ENCODE peak calls at places on chromosome 22, in five cellular contexts. G is GM12891, R is SK-N-SH, I is GM12878, Q is HepG2. A is an unnamed sample.
A peak's percentile ranks its signal among the peaks of the same experiment; 100 is the strongest.

GRCh38 chr22:42692239-42693054 is 28.2 kb downstream of the A4GALT start:
- DNase-seq in G (peak; percentile 74), R (no peak), I (no peak), Q (no peak), A (peak; percentile 64)

GRCh38 chr22:42156121-42156520 is 25.5 kb upstream of the CYP2D6 start:
- DNase-seq in G (no peak), R (no peak), I (no peak), Q (no peak), A (no peak)

GRCh38 chr22:29451863-29452262 is 13.5 kb downstream of the RFPL1 start:
- DNase-seq in G (no peak), R (no peak), I (no peak), Q (no peak), A (no peak)

GRCh38 chr22:42969348-42969975 is 45.5 kb downstream of the PACSIN2 start:
- DNase-seq in G (no peak), R (no peak), I (no peak), Q (no peak), A (no peak)

GRCh38 chr22:42425989-42426355 is 6.2 kb downstream of the NFAM1 start:
- DNase-seq in G (no peak), R (no peak), I (no peak), Q (no peak), A (no peak)

GRCh38 chr22:22387386-22387736 is 121.2 kb downstream of the ZNF280B start:
- DNase-seq in G (no peak), R (no peak), I (no peak), Q (no peak), A (no peak)

GRCh38 chr22:24355574-24355973 is 71.8 kb upstream of the ADORA2A start:
- DNase-seq in G (no peak), R (no peak), I (no peak), Q (no peak), A (no peak)

GRCh38 chr22:24214467-24215285 is 30.2 kb downstream of the GGT5 start:
- DNase-seq in G (no peak), R (peak; percentile 4), I (no peak), Q (no peak), A (no peak)

GRCh38 chr22:24871611-24872205 is 65.7 kb downstream of the SGSM1 start:
- DNase-seq in G (no peak), R (no peak), I (no peak), Q (no peak), A (no peak)

GRCh38 chr22:36405671-36406070 is 17.9 kb upstream of the MYH9 start:
- DNase-seq in G (no peak), R (no peak), I (no peak), Q (no peak), A (no peak)

GRCh38 chr22:42684462-42685195 is 35.4 kb upstream of the CYB5R3 start:
- DNase-seq in G (no peak), R (no peak), I (no peak), Q (no peak), A (no peak)

GRCh38 chr22:35835998-35836691 is 118.5 kb downstream of the APOL5 start:
- DNase-seq in G (no peak), R (peak; percentile 51), I (no peak), Q (peak; percentile 71), A (no peak)

GRCh38 chr22:23829845-23830372 is 8.9 kb downstream of the DERL3 start:
- DNase-seq in G (no peak), R (peak; percentile 35), I (no peak), Q (no peak), A (no peak)

GRCh38 chr22:34917239-34917638 is 148.7 kb upstream of the ISX start:
- DNase-seq in G (no peak), R (no peak), I (no peak), Q (no peak), A (no peak)

GRCh38 chr22:48660795-48661740 is 1166.6 kb downstream of the BRD1 start:
- DNase-seq in G (no peak), R (no peak), I (no peak), Q (no peak), A (no peak)

GRCh38 chr22:25000686-25001085 is 48.2 kb downstream of the KIAA1671 start:
- DNase-seq in G (no peak), R (no peak), I (no peak), Q (no peak), A (no peak)

GRCh38 chr22:31926969-31927368 is 17.4 kb upstream of the YWHAH start:
- DNase-seq in G (peak; percentile 35), R (peak; percentile 81), I (no peak), Q (no peak), A (no peak)

GRCh38 chr22:23849009-23850006 is 8.4 kb upstream of the SLC2A11 start:
- DNase-seq in G (peak; percentile 89), R (peak; percentile 92), I (no peak), Q (peak; percentile 58), A (peak; percentile 90)

GRCh38 chr22:36830601-36831000 is 13.8 kb upstream of the PVALB start:
- DNase-seq in G (no peak), R (no peak), I (no peak), Q (no peak), A (no peak)

GRCh38 chr22:17939011-17939410 is 85.3 kb downstream of the MICAL3 start:
- DNase-seq in G (no peak), R (no peak), I (no peak), Q (no peak), A (no peak)
- TF ChIP-seq TAF1 in G (no peak), R (no peak), I (no peak), Q (no peak), A (no peak)

GRCh38 chr22:46752911-46753310 is 9.5 kb upstream of the TBC1D22A start:
- DNase-seq in G (no peak), R (no peak), I (no peak), Q (no peak), A (no peak)

GRCh38 chr22:46750861-46751260 is 11.6 kb upstream of the TBC1D22A start:
- DNase-seq in G (no peak), R (no peak), I (no peak), Q (no peak), A (no peak)

GRCh38 chr22:46753761-46754109 is 8.7 kb upstream of the TBC1D22A start:
- DNase-seq in G (no peak), R (no peak), I (no peak), Q (no peak), A (no peak)

GRCh38 chr22:46753360-46753759 is 9.1 kb upstream of the TBC1D22A start:
- DNase-seq in G (no peak), R (no peak), I (no peak), Q (no peak), A (no peak)

GRCh38 chr22:46752286-46752685 is 10.2 kb upstream of the TBC1D22A start:
- DNase-seq in G (no peak), R (no peak), I (no peak), Q (no peak), A (no peak)
- TF ChIP-seq TAF1 in G (no peak), R (no peak), I (no peak), Q (no peak), A (no peak)

GRCh38 chr22:49962751-49963646 is 2.4 kb downstream of the PIM3 start:
- DNase-seq in G (no peak), R (no peak), I (no peak), Q (no peak), A (no peak)

GRCh38 chr22:49960967-49961600 is 512 bp downstream of the PIM3 start:
- DNase-seq in G (no peak), R (peak; percentile 66), I (no peak), Q (no peak), A (no peak)

GRCh38 chr22:49962012-49962750 is 1.6 kb downstream of the PIM3 start:
- DNase-seq in G (peak; percentile 71), R (peak; percentile 89), I (no peak), Q (peak; percentile 87), A (peak; percentile 75)

GRCh38 chr22:49960159-49960966 is at the start of gene PIM3:
- DNase-seq in G (peak; percentile 100), R (peak; percentile 98), I (peak; percentile 84), Q (peak; percentile 94), A (peak; percentile 99)

GRCh38 chr22:49961601-49962011 is 1.0 kb downstream of the PIM3 start:
- DNase-seq in G (no peak), R (no peak), I (no peak), Q (no peak), A (no peak)
- TF ChIP-seq TAF1 in G (no peak), R (no peak), I (no peak), Q (peak; percentile 30), A (no peak)

GRCh38 chr22:30857791-30858190 is 110.8 kb downstream of the MORC2 start:
- DNase-seq in G (no peak), R (no peak), I (no peak), Q (no peak), A (no peak)

GRCh38 chr22:30855266-30855665 is 113.3 kb downstream of the MORC2 start:
- DNase-seq in G (no peak), R (no peak), I (no peak), Q (no peak), A (no peak)

GRCh38 chr22:30857103-30857502 is 111.5 kb downstream of the MORC2 start:
- DNase-seq in G (no peak), R (no peak), I (no peak), Q (no peak), A (no peak)

GRCh38 chr22:30856699-30857098 is 111.9 kb downstream of the MORC2 start:
- DNase-seq in G (no peak), R (no peak), I (no peak), Q (no peak), A (no peak)

GRCh38 chr22:30855677-30856518 is 112.7 kb downstream of the MORC2 start:
- DNase-seq in G (no peak), R (no peak), I (no peak), Q (no peak), A (no peak)
- TF ChIP-seq TAF1 in G (no peak), R (no peak), I (no peak), Q (no peak), A (no peak)

GRCh38 chr22:19755145-19755710 is 5.3 kb upstream of the TBX1 start:
- DNase-seq in G (no peak), R (no peak), I (no peak), Q (no peak), A (no peak)

GRCh38 chr22:19753090-19753842 is 7.3 kb upstream of the TBX1 start:
- DNase-seq in G (no peak), R (no peak), I (no peak), Q (no peak), A (no peak)

GRCh38 chr22:19755722-19756287 is 4.8 kb upstream of the TBX1 start:
- DNase-seq in G (no peak), R (peak; percentile 71), I (no peak), Q (no peak), A (no peak)

GRCh38 chr22:19753996-19754700 is 6.4 kb upstream of the TBX1 start:
- DNase-seq in G (no peak), R (no peak), I (no peak), Q (no peak), A (no peak)

DNA sequence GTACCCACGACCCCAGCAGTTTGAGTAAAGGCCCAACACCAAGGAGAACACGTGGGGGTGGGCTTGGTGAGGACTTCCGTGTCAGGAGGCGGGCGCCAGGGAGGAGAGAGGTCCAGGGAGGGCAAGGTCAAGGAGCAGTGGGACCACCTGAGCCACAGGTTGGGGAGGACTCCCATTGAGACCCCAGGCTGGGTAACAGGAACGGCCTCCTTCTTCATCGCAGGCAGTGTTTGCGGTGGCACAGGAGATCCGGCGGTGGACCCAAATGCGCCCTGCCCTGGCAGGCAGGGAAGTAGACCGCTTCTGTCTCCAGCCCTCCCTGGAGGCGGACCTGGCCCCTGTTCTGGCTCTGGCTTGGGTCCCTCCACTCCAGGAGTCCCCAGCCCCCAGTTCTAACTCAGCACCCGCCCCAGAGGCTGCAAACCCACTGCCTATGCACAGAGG is 5.9 kb upstream of the TBX1 start:
- DNase-seq in G (no peak), R (no peak), I (no peak), Q (no peak), A (no peak)
- TF ChIP-seq TAF1 in G (no peak), R (no peak), I (no peak), Q (no peak), A (no peak)